ENCODE peak calls at places on chromosomes 1 and 21, in ten cellular contexts. V is uterus; K is A549; N is CD4-positive, CD25-positive, alpha-beta regulatory T cell; X is mammary epithelial cell; S is colonic mucosa; L is HCT116; C is OCI-LY7; R is tibial nerve; D is heart left ventricle. F is an unnamed sample. For H3K9me3 and H3K4me1, the result is how much of the 10 kb centered on the place peaks cover.

GRCh38 chr1:183331095-183331742 is 87.0 kb downstream of the NMNAT2 start:
- DNase-seq in L (no peak), S (no peak), N (no peak), R (no peak), X (no peak), K (no peak), D (no peak), C (no peak), V (no peak), F (no peak)

GRCh38 chr21:37983336-37984095 is 67.3 kb upstream of the KCNJ6 start:
- DNase-seq in X (peak), S (no peak), L (no peak), R (no peak), D (no peak), C (no peak), V (no peak), N (no peak), K (peak), F (no peak)

GRCh38 chr1:31145581-31146117 is 80.1 kb upstream of the PUM1 start:
- DNase-seq in V (no peak), S (no peak), C (no peak), X (no peak), D (no peak), R (no peak), N (no peak), K (no peak), L (no peak), F (no peak)

GRCh38 chr1:245788269-245788668 is 633.5 kb downstream of the KIF26B start:
- DNase-seq in X (peak), D (no peak), L (no peak), R (no peak), K (no peak), C (no peak), N (no peak), V (peak), S (no peak), F (no peak)

GRCh38 chr1:42002220-42002619 is 83.5 kb upstream of the HIVEP3 start:
- DNase-seq in X (peak), L (no peak), N (no peak), V (no peak), K (no peak), D (no peak), R (no peak), C (no peak), S (no peak), F (no peak)

GRCh38 chr1:228336308-228337030 is 70.2 kb downstream of the TRIM11 start:
- DNase-seq in X (no peak), R (no peak), D (peak), C (no peak), S (no peak), K (no peak), N (no peak), V (peak), L (no peak), F (no peak)

GRCh38 chr1:15684468-15685283 is 556 bp downstream of the PLEKHM2 start:
- DNase-seq in S (peak), N (peak), C (peak), K (peak), V (peak), D (peak), L (no peak), R (no peak), X (peak), F (peak)

GRCh38 chr1:12067900-12068821 is 5.1 kb downstream of the TNFRSF8 start:
- DNase-seq in L (no peak), C (no peak), K (no peak), R (no peak), V (no peak), N (peak), S (no peak), X (no peak), D (no peak), F (peak)

GRCh38 chr1:237542525-237543418 is 347.9 kb downstream of the ZP4 start:
- DNase-seq in R (no peak), N (no peak), S (no peak), V (no peak), C (no peak), D (no peak), X (no peak), L (no peak), K (no peak), F (no peak)

GRCh38 chr1:97806996-97807395 is 113.8 kb downstream of the DPYD start:
- DNase-seq in C (no peak), D (no peak), N (no peak), S (no peak), K (no peak), X (no peak), V (no peak), L (no peak), R (no peak), F (no peak)

GRCh38 chr1:8712413-8713229 is 104.8 kb downstream of the RERE start:
- DNase-seq in R (no peak), V (no peak), L (no peak), S (no peak), X (peak), N (peak), C (peak), K (peak), D (no peak), F (no peak)

GRCh38 chr1:8408151-8408839 is 90.4 kb downstream of the SLC45A1 start:
- DNase-seq in N (no peak), L (no peak), D (peak), V (peak), C (no peak), K (no peak), S (peak), R (no peak), X (no peak), F (no peak)

GRCh38 chr1:66197785-66198184 is 336.2 kb upstream of the SGIP1 start:
- DNase-seq in K (no peak), V (no peak), C (no peak), R (no peak), N (no peak), D (no peak), L (no peak), S (no peak), X (no peak), F (no peak)

GRCh38 chr21:26966978-26967913 is at the start of gene ADAMTS5:
- DNase-seq in L (no peak), S (peak), V (peak), K (no peak), R (no peak), X (peak), C (no peak), D (peak), N (no peak), F (no peak)

GRCh38 chr1:118479351-118479750 is 294.3 kb upstream of the SPAG17 start:
- DNase-seq in C (no peak), V (no peak), S (no peak), R (no peak), K (no peak), L (no peak), N (no peak), X (no peak), D (no peak), F (no peak)

GRCh38 chr1:20281801-20282200 is 8.9 kb upstream of the VWA5B1 start:
- DNase-seq in D (no peak), N (no peak), X (peak), S (no peak), K (no peak), V (no peak), L (no peak), R (no peak), C (no peak), F (no peak)

GRCh38 chr21:45291613-45292398 is 4.1 kb upstream of the POFUT2 start:
- DNase-seq in V (no peak), N (no peak), L (no peak), S (peak), D (no peak), C (no peak), R (peak), X (no peak), K (no peak), F (no peak)

GRCh38 chr1:211036701-211037494 is 97.0 kb downstream of the KCNH1 start:
- DNase-seq in R (no peak), V (no peak), L (peak), C (no peak), X (peak), D (no peak), K (peak), S (no peak), N (no peak), F (no peak)

GRCh38 chr1:245614476-245614875 is 459.7 kb downstream of the KIF26B start:
- DNase-seq in L (no peak), C (no peak), K (no peak), V (no peak), R (no peak), X (no peak), D (no peak), N (no peak), S (no peak), F (no peak)

GRCh38 chr1:53693773-53694717 is 44.9 kb downstream of the GLIS1 start:
- DNase-seq in K (no peak), R (no peak), L (no peak), C (no peak), N (no peak), X (no peak), S (no peak), D (no peak), V (no peak), F (no peak)

GRCh38 chr1:83543222-83543973 is 455.5 kb downstream of the TTLL7 start:
- DNase-seq in V (no peak), L (no peak), S (no peak), D (no peak), C (no peak), X (no peak), N (no peak), R (no peak), K (no peak), F (no peak)
- H3K9me3 ChIP-seq in V (under half), L (under half), S (under half), D (under half), C (under half), X (under half), N (under half), R (under half), K (under half), F (under half)

GRCh38 chr1:202034149-202034682 is 23.8 kb downstream of the ELF3 start:
- DNase-seq in D (no peak), R (no peak), S (no peak), X (no peak), N (no peak), V (no peak), L (no peak), K (no peak), C (no peak), F (no peak)
- H3K4me1 ChIP-seq in D (under half), R (under half), S (under half), X (under half), N (under half), V (under half), L (half or more), K (half or more), C (under half), F (under half)

DNA sequence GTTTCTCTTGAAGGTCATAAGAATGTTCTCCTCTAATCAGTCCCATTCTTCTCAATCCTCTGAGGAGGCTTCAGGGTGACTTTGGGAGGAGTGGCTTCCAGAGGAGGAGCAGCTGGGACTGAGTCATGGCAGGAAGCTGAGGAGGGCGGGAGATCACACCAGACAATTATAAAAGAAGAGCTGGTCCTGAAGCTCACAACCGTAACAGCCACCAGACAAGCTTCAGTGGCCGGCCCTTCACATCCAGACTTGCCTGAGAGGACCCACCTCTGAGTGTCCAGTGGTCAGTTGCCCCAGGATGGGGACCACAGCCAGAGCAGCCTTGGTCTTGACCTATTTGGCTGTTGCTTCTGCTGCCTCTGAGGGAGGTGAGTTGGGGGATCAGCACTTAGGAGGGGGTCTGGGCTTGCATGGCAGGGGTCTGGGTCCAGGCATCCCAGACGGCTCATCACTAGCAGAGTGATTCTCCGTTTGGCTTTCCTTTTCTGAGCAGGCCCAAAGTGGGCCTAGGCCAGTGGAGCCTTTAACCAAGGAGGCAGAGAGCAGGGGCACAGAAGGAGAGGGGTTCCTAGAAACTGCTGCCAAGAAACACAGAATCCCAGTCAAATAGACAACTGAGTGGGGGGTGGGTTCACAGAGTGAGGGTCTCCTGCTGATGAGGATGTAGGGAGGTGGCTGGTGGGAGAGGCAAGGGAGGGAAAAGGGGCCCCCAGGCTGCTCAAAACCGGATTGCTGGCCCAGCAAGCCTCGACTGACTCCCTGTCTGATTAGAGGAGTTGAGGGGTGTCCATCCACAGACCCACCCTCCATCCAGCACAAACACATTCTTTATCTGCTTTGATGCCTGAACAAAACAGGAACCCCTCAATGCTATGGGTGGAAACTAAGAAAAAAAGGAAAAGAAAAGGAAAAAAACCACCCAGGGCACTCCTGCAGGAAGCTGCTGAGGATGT is at the start of gene ECM1:
- DNase-seq in N (no peak), X (peak), K (peak), V (peak), R (peak), L (no peak), C (no peak), S (peak), D (peak), F (no peak)
- H3K4me3 ChIP-seq in N (no peak), X (no peak), K (no peak), V (no peak), R (no peak), L (no peak), C (no peak), S (peak), D (peak), F (no peak)

GRCh38 chr1:152783095-152783494 is 3.0 kb upstream of the LCE1E start:
- DNase-seq in N (no peak), C (no peak), L (no peak), X (peak), V (no peak), R (no peak), K (no peak), D (no peak), S (no peak), F (no peak)
- H3K9me3 ChIP-seq in N (under half), C (under half), L (under half), X (under half), V (under half), R (under half), K (under half), D (under half), S (under half), F (under half)

GRCh38 chr1:162679298-162679697 is 47.0 kb downstream of the DDR2 start:
- DNase-seq in N (no peak), D (no peak), V (no peak), L (no peak), C (no peak), X (no peak), R (no peak), S (no peak), K (no peak), F (no peak)

GRCh38 chr1:162678439-162678838 is 46.2 kb downstream of the DDR2 start:
- DNase-seq in N (no peak), S (no peak), V (peak), D (no peak), C (no peak), R (no peak), K (no peak), L (peak), X (peak), F (no peak)

GRCh38 chr1:162682013-162682419 is 49.8 kb downstream of the DDR2 start:
- DNase-seq in S (no peak), V (no peak), L (no peak), D (peak), R (no peak), N (no peak), C (no peak), K (no peak), X (no peak), F (no peak)

GRCh38 chr1:162681127-162681435 is 48.8 kb downstream of the DDR2 start:
- DNase-seq in L (no peak), N (no peak), K (no peak), R (no peak), V (no peak), X (no peak), S (no peak), C (no peak), D (no peak), F (no peak)

DNA sequence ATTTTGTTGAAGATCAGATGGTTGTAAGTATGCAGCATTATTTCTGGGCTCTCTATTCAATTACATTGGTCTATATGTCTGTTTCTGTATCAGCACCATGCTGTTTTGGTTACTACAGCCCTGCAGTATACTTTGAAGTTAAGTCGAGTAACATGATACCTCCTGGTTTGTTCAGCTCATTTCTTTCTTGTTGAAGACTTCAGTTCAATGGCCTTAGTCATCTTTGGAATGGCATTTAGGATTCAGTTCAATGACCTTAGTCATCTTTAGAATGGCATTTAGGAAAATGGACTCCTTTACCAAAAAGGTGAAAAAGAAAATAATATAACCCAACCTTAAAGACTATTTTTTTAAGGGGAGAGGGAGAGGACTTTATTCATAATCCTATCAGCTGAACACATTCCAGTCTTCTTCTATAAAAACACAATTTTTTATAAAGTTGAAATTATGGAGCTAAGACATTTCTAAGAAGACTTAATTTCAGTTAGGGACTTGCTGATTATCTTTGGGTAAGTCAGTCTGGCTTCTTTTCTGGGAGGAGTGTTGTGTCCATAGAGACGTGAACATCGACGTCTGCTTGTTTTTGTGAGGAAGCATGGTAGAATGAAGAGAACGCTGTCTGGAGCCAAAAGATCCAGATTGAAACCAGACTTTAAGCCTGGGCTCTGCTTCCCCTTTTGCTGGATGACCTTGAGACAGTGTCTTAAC is 48.3 kb downstream of the DDR2 start:
- DNase-seq in R (no peak), S (no peak), V (no peak), L (no peak), K (no peak), X (no peak), N (no peak), D (no peak), C (no peak), F (no peak)
- H3K4me1 ChIP-seq in R (under half), S (under half), V (under half), L (under half), K (under half), X (under half), N (under half), D (under half), C (under half), F (under half)

GRCh38 chr1:112698366-112699310 is 8.3 kb downstream of the RHOC start:
- DNase-seq in R (no peak), V (peak), S (peak), N (no peak), D (peak), L (no peak), K (no peak), C (no peak), X (no peak), F (no peak)

GRCh38 chr1:112699425-112700144 is 7.3 kb downstream of the RHOC start:
- DNase-seq in R (no peak), C (no peak), L (no peak), V (no peak), N (no peak), X (no peak), D (no peak), S (no peak), K (no peak), F (no peak)

GRCh38 chr1:112702067-112702395 is 4.9 kb downstream of the RHOC start:
- DNase-seq in N (no peak), C (no peak), V (no peak), K (no peak), R (no peak), S (no peak), D (no peak), L (no peak), X (no peak), F (no peak)

GRCh38 chr1:112701227-112702066 is 5.5 kb downstream of the RHOC start:
- DNase-seq in L (no peak), R (no peak), K (no peak), X (no peak), N (no peak), V (peak), C (no peak), S (no peak), D (no peak), F (no peak)

DNA sequence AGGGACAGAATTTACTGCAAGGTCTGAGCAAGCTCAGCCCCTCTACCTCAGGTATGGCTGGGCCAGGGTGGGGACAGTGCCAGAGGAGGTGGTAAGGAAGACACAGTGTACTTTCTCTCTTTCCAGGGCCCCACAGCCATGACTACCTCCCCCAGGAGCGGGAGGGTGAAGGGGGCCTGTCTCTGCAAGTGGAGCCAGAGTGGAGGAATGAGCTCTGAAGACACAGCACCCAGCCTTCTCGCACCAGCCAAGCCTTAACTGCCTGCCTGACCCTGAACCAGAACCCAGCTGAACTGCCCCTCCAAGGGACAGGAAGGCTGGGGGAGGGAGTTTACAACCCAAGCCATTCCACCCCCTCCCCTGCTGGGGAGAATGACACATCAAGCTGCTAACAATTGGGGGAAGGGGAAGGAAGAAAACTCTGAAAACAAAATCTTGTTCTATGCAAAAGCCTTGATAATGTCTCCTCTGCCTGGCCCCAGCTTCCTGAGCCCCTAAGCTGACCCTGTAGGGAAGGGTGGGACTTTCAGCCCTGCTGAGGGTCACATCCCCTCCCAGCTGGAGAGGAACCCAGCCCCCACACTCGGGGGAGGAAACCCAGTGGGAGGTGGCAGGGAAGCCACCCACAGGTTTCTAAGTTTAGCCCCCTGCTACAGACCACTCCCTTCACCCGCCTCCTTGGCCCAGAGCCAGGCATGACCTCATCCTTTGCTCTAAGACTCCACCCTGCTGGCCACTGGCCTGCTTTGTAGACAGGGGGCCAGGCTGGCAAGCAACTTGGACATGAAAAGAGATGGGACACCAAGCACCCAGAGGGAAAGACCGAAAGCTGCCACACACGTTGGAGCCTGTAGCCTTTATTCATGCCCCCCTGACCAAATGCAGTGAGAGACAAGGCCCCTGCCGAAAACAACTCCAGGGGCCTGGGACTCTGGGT is 6.4 kb downstream of the RHOC start:
- DNase-seq in N (peak), S (peak), C (peak), K (peak), D (peak), R (peak), V (peak), L (peak), X (peak), F (peak)
- H3K4me3 ChIP-seq in N (no peak), S (no peak), C (peak), K (peak), D (no peak), R (no peak), V (no peak), L (peak), X (no peak), F (no peak)

GRCh38 chr1:5140136-5140535 is 485.7 kb downstream of the AJAP1 start:
- DNase-seq in R (no peak), K (no peak), L (no peak), S (no peak), N (no peak), X (no peak), D (no peak), V (no peak), C (no peak), F (no peak)
- H3K9me3 ChIP-seq in R (under half), K (under half), L (under half), S (under half), N (under half), X (under half), D (under half), V (under half), C (under half), F (under half)

DNA sequence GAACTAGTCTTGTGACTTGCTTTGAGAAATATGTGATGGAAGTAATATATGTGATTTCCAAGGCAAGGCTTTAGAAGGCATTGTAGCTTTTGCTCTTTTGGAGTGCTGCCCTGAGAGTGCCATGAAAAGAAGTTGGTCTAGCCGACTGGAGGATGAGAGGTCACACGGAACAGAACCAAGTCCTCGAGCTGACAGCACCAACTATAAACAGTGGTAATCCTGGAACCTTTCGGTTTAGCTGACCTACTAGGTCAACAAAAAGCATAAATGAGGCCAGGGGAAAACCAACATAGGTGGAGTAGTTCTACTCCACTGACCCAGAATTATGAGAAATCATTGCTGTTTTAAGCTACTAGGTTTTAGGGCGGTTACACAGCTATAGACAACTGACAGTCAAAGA is 1.4 kb downstream of the SELENOF start:
- DNase-seq in D (no peak), V (no peak), S (no peak), K (no peak), L (no peak), C (peak), X (no peak), R (no peak), N (no peak), F (no peak)
- H3K4me1 ChIP-seq in D (under half), V (under half), S (under half), K (under half), L (under half), C (under half), X (under half), R (under half), N (under half), F (under half)